ENCODE peak calls at places on chromosomes 2 and 18, in four cellular contexts. A is naive thymus-derived CD4-positive, alpha-beta T cell; C is bronchial epithelial cell; T is endodermal cell. Z is an unnamed sample. For H3K27me3 and H3K36me3, the result is how much of the 10 kb centered on the place peaks cover.

GRCh38 chr18:68275616-68276015 is 439.3 kb downstream of the TMX3 start:
- DNase-seq in A (no peak), C (peak), T (no peak), Z (no peak)

GRCh38 chr2:171521361-171522056 is 765 bp upstream of the CYBRD1 start:
- DNase-seq in A (no peak), C (no peak), T (no peak), Z (no peak)

GRCh38 chr18:60667016-60667415 is 294.4 kb upstream of the MC4R start:
- DNase-seq in A (no peak), C (peak), T (no peak), Z (no peak)

GRCh38 chr2:239359194-239359912 is 41.5 kb downstream of the HDAC4 start:
- DNase-seq in A (no peak), C (no peak), T (no peak), Z (peak)

GRCh38 chr2:144937899-144938298 is 418.0 kb upstream of the ZEB2 start:
- DNase-seq in A (no peak), C (no peak), T (no peak), Z (no peak)

GRCh38 chr2:183872131-183872530 is 726.2 kb upstream of the ZNF804A start:
- DNase-seq in A (no peak), C (no peak), T (no peak), Z (no peak)

GRCh38 chr2:216404010-216404618 is 8.2 kb upstream of the SMARCAL1 start:
- DNase-seq in A (peak), C (peak), T (peak), Z (no peak)

GRCh38 chr2:19973471-19973870 is 16.4 kb downstream of the WDR35 start:
- DNase-seq in A (no peak), C (no peak), T (no peak), Z (no peak)

GRCh38 chr2:10042301-10043161 is 819 bp upstream of the KLF11 start:
- DNase-seq in A (peak), C (no peak), T (peak), Z (peak)

GRCh38 chr2:106192752-106193490 is 1.2 kb downstream of the UXS1 start:
- DNase-seq in A (peak), C (peak), T (peak), Z (no peak)

GRCh38 chr2:74206180-74206688 is 7.8 kb downstream of the MTHFD2 start:
- DNase-seq in A (peak), C (peak), T (peak), Z (no peak)

GRCh38 chr2:166926657-166927056 is 38.4 kb downstream of the XIRP2 start:
- DNase-seq in A (no peak), C (no peak), T (no peak), Z (no peak)

GRCh38 chr2:162368494-162368893 is 24.6 kb downstream of the GCA start:
- DNase-seq in A (no peak), C (no peak), T (no peak), Z (no peak)

GRCh38 chr2:237876056-237876439 is 16.6 kb downstream of the RAMP1 start:
- DNase-seq in A (no peak), C (no peak), T (peak), Z (no peak)

GRCh38 chr2:156472686-156473085 is 36.5 kb downstream of the GPD2 start:
- DNase-seq in A (peak), C (no peak), T (no peak), Z (no peak)

GRCh38 chr2:24690524-24690923 is 102.7 kb downstream of the PTRHD1 start:
- DNase-seq in A (no peak), C (no peak), T (no peak), Z (no peak)

GRCh38 chr2:9647884-9648283 is 17.1 kb upstream of the YWHAQ start:
- DNase-seq in A (no peak), C (no peak), T (no peak), Z (no peak)

GRCh38 chr2:64839844-64840243 is 149.4 kb upstream of the SLC1A4 start:
- DNase-seq in A (peak), C (no peak), T (no peak), Z (no peak)

GRCh38 chr2:13230221-13230620 is 513.5 kb downstream of the TRIB2 start:
- DNase-seq in A (no peak), C (peak), T (no peak), Z (no peak)

GRCh38 chr2:100141906-100142305 is 484 bp downstream of the AFF3 start:
- DNase-seq in A (no peak), C (no peak), T (no peak), Z (no peak)

GRCh38 chr2:23617817-23618216 is 232.8 kb downstream of the KLHL29 start:
- DNase-seq in A (no peak), C (no peak), T (no peak), Z (no peak)

GRCh38 chr18:79555885-79556284 is 123.7 kb upstream of the CTDP1 start:
- DNase-seq in A (no peak), C (no peak), T (peak), Z (no peak)

GRCh38 chr2:109199790-109200189 is 70.8 kb downstream of the SH3RF3 start:
- DNase-seq in A (no peak), C (no peak), T (no peak), Z (peak)

GRCh38 chr18:45841765-45842442 is 16.4 kb downstream of the SIGLEC15 start:
- DNase-seq in A (no peak), C (no peak), T (no peak), Z (no peak)

GRCh38 chr18:316391-316790 is 48.5 kb upstream of the THOC1 start:
- DNase-seq in A (no peak), C (no peak), T (no peak), Z (no peak)

GRCh38 chr2:218889937-218890336 is 9.3 kb downstream of the WNT10A start:
- DNase-seq in A (no peak), C (no peak), T (no peak), Z (no peak)

GRCh38 chr2:26914963-26915310 is 55.5 kb upstream of the MAPRE3 start:
- DNase-seq in A (no peak), C (no peak), T (no peak), Z (no peak)
- H3K27me3 ChIP-seq in A (under half), C (under half), T (under half), Z (under half)

GRCh38 chr18:22987547-22988182 is 54.5 kb downstream of the RBBP8 start:
- DNase-seq in A (no peak), C (no peak), T (no peak), Z (no peak)
- H3K36me3 ChIP-seq in A (under half), C (under half), T (half or more), Z (under half)

GRCh38 chr2:27262379-27263286 is at the start of gene SLC30A3:
- DNase-seq in A (peak), C (peak), T (peak), Z (no peak)

GRCh38 chr2:27263287-27264252 is 723 bp upstream of the SLC30A3 start:
- DNase-seq in A (peak), C (no peak), T (peak), Z (no peak)

GRCh38 chr2:27264253-27264752 is 1.5 kb upstream of the SLC30A3 start:
- DNase-seq in A (peak), C (no peak), T (peak), Z (no peak)

GRCh38 chr2:27261241-27261925 is 1.5 kb downstream of the SLC30A3 start:
- DNase-seq in A (no peak), C (no peak), T (peak), Z (no peak)

GRCh38 chr2:27261926-27262298 is 935 bp downstream of the SLC30A3 start:
- DNase-seq in A (no peak), C (no peak), T (peak), Z (no peak)
- H3K27me3 ChIP-seq in A (under half), C (half or more), T (half or more), Z (under half)

DNA sequence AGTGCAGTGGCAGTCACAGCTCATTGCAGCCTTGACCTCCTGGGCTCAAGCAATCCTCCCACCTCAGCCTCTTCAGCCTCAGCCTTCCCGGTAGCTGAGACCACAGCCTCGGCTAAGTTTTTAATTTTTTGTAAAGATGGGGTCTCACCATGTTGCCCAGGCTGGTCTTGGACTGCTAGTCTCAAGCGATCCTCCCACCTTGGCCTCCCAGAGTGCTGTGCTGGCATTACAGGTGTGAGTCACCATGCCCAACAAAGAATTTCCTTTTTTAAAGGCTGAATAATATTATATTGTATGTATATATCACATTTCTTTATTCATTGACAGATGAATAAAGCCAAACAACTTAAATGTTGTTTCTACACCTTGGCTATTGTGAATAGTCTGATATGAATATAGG is 42.5 kb downstream of the MOB4 start:
- DNase-seq in A (no peak), C (peak), T (no peak), Z (no peak)
- H3K36me3 ChIP-seq in A (under half), C (under half), T (under half), Z (under half)

DNA sequence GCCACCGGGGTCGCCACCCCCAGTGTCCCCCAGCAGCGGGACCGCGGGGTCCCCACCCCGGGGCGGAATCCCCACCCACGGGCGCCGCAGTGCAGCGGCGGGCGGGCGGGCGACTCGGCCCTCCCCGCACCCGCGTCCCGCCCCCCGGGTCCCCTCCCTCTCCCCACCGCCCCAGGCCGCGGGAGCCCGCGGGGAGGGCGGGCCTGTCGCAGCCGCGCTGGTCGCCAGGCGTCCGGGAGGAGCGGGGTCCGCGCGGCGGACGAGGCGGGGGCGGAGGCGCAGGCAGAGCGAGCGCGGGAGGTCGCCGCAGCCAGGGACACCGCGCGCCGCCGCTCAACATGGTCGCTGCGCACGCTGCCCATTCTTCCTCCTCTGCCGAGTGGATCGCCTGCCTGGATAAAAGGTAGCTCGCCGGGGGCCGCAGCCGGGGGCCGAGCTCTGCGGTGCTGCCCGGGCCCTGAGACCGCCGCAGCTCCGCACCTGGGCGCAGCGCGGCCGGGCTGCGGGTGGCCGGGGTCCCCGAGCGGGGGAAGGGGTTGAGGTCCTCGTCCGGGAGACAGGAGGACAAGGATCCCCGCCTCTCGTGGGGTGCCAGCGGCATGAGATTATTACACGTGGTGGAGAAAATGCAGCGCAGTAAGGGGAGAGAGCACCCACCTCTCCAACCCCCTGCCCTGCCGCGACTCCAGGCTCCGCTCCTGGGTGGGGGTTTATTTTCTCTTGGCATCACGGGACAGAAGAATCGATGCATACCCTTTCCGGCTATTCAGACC is at the start of gene RAPGEF4:
- DNase-seq in A (peak), C (no peak), T (peak), Z (no peak)
- H3K27me3 ChIP-seq in A (under half), C (under half), T (under half), Z (under half)

GRCh38 chr2:121498731-121499130 is 31.9 kb upstream of the RNU4ATAC start:
- DNase-seq in A (no peak), C (no peak), T (no peak), Z (no peak)
- H3K36me3 ChIP-seq in A (under half), C (under half), T (half or more), Z (under half)

Z was measured in right atrium auricular region.